ENCODE peak calls at places on chromosomes 7 and 10, in nine cellular contexts. N, B, K, C, P, Z, X, H and A are unnamed samples.

GRCh38 chr10:46106410-46107255 is 60.6 kb upstream of the MSMB start:
- DNase-seq in N (peak), B (peak), K (peak), C (peak), P (peak), Z (peak), X (peak), H (peak), A (peak)

GRCh38 chr7:147911224-147911623 is 679.3 kb upstream of the C7orf33 start:
- DNase-seq in N (no peak), B (no peak), K (no peak), C (no peak), P (no peak), Z (no peak), X (no peak), H (no peak), A (no peak)

GRCh38 chr10:128494665-128495064 is 368.4 kb upstream of the MKI67 start:
- DNase-seq in N (no peak), B (no peak), K (no peak), C (no peak), P (no peak), Z (no peak), X (no peak), H (no peak), A (no peak)

GRCh38 chr7:47937711-47938573 is 10.3 kb downstream of the PKD1L1 start:
- DNase-seq in N (no peak), B (no peak), K (no peak), C (no peak), P (no peak), Z (no peak), X (no peak), H (peak), A (no peak)

GRCh38 chr7:101093907-101094306 is 8.6 kb downstream of the TRIM56 start:
- DNase-seq in N (no peak), B (no peak), K (no peak), C (no peak), P (no peak), Z (no peak), X (no peak), H (no peak), A (no peak)

GRCh38 chr7:22849158-22849557 is 26.5 kb upstream of the TOMM7 start:
- DNase-seq in N (no peak), B (no peak), K (no peak), C (no peak), P (no peak), Z (no peak), X (no peak), H (no peak), A (no peak)

GRCh38 chr10:59470570-59470969 is 108.2 kb upstream of the FAM13C start:
- DNase-seq in N (no peak), B (no peak), K (peak), C (no peak), P (no peak), Z (no peak), X (no peak), H (no peak), A (no peak)

GRCh38 chr7:66837007-66837406 is 84.0 kb upstream of the TMEM248 start:
- DNase-seq in N (peak), B (peak), K (peak), C (no peak), P (no peak), Z (peak), X (no peak), H (peak), A (no peak)

GRCh38 chr10:75788394-75789205 is 357.2 kb downstream of the LRMDA start:
- DNase-seq in N (peak), B (no peak), K (no peak), C (peak), P (peak), Z (no peak), X (no peak), H (no peak), A (peak)

GRCh38 chr7:107579881-107580715 is at the start of gene BCAP29:
- DNase-seq in N (peak), B (peak), K (peak), C (peak), P (peak), Z (peak), X (peak), H (peak), A (peak)

GRCh38 chr10:8998751-8999150 is 944.3 kb downstream of the GATA3 start:
- DNase-seq in N (no peak), B (no peak), K (no peak), C (no peak), P (no peak), Z (no peak), X (no peak), H (no peak), A (no peak)

GRCh38 chr10:119942973-119943372 is 50.4 kb downstream of the SEC23IP start:
- DNase-seq in N (no peak), B (no peak), K (no peak), C (no peak), P (no peak), Z (no peak), X (no peak), H (no peak), A (no peak)

DNA sequence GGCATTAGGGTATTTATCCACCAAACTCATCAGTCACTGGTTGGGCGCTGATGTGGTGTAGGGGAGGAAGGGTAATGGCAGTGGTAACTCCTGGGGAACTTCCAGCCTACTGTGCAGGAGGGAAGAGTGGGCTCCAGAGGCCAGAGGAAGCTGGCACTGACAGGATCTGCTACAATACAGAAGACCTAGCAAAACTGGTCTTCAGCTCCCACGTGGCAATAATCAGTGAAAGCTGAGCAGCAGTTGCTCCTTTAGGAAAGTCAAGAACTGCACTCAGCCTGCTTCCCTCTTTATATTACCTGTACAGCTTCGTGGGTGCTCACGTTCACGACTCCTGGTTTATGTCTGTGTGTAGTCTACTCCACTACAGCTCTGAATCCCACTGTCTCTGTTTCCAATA is 17.2 kb upstream of the CAMK2G start:
- DNase-seq in N (no peak), B (no peak), K (no peak), C (no peak), P (no peak), Z (no peak), X (no peak), H (no peak), A (no peak)
- H3K27ac ChIP-seq in N (no peak), B (no peak), K (no peak), C (no peak), P (no peak), Z (no peak), X (no peak), H (no peak), A (no peak)

GRCh38 chr7:112006071-112006470 is 200.1 kb downstream of the DOCK4 start:
- DNase-seq in N (no peak), B (no peak), K (no peak), C (no peak), P (no peak), Z (no peak), X (no peak), H (no peak), A (no peak)
- H3K27ac ChIP-seq in N (no peak), B (no peak), K (no peak), C (peak), P (no peak), Z (no peak), X (no peak), H (no peak), A (no peak)

GRCh38 chr7:77799078-77799964 is 748 bp downstream of the PHTF2 start:
- DNase-seq in N (no peak), B (peak), K (peak), C (no peak), P (peak), Z (peak), X (peak), H (peak), A (peak)
- H3K27ac ChIP-seq in N (peak), B (peak), K (peak), C (peak), P (peak), Z (peak), X (peak), H (peak), A (peak)

DNA sequence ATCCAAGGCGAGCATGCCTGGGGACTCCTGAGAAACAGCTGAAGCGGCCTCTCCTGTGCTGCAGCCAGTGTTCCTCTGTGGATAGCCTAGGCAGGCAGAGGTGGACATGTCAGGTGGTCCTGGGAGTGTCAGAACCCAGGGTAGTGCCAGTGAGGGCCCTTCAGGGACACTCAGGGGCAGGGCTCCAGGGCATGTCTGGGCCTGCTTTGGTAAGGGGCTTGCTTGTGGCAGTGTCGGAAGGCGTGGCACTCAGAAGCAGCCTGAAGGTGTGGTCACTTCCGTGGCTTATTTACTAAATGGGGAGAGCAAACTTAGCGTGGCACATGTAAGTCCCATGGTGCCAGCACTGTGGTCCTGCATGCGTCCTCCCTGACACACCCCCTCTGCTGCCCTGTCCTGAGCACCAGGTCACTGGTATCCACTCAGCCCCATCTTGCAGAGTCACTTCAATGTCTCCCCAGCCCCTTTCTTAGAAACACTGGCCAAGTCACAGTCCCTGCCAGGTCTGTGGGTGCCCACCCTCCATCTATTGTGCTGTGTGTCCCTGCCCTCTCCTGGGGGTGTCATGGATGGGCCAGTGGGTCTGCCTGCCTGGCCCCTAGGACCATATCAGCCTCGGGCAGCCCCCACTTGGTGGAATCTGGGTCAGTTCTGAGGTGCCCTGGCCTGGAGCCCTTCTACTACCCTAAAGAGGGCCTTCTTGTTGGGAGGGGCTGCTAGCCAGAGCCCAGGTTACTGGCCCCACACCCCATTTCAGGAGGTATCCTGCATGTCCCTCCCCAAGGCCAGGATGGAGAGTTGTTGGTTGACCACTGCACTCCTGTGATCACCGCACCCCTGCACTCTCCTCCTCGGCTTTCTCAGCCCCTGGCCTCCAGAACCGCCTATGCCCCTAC is 6.4 kb downstream of the ZMIZ2 start:
- DNase-seq in N (no peak), B (no peak), K (no peak), C (no peak), P (no peak), Z (no peak), X (no peak), H (no peak), A (no peak)
- H3K27ac ChIP-seq in N (no peak), B (peak), K (peak), C (no peak), P (no peak), Z (no peak), X (peak), H (no peak), A (peak)

DNA sequence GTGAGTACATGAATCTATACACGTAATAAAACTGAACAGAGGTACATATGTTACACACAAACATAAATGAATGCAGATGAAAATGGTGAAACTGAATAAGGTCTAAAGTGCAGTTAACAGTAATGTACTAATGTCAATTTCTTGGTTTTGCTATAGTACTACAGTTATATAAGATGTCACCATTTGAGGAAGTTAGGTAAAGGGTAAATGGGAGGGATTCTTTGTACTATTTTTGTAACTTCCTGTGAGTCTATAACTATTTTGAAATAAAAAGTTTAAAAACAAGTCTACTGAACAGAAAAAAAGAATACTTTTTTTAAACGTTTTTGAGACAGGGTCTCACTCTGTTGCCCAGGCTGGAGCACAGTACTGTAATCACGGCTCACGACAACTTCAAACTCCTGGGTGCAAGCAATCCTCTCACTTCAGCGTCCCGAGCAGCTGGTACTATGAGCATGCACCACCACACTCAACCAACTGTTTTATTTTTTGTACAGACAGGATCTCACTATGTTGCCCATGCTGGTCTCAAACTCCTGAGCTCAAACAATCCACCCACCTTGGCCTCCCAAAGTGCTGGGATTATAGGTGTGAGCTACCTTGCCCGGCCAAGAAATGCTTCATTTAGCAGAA is 71.5 kb downstream of the WAPL start:
- DNase-seq in N (no peak), B (no peak), K (no peak), C (no peak), P (no peak), Z (no peak), X (no peak), H (no peak), A (no peak)
- H3K27ac ChIP-seq in N (peak), B (no peak), K (no peak), C (no peak), P (no peak), Z (no peak), X (no peak), H (no peak), A (no peak)

GRCh38 chr7:158865977-158866376 is 9.6 kb downstream of the DYNC2I1 start:
- DNase-seq in N (no peak), B (no peak), K (no peak), C (no peak), P (no peak), Z (no peak), X (no peak), H (no peak), A (no peak)

GRCh38 chr7:158865462-158865922 is 9.1 kb downstream of the DYNC2I1 start:
- DNase-seq in N (peak), B (no peak), K (no peak), C (no peak), P (no peak), Z (no peak), X (no peak), H (peak), A (no peak)

GRCh38 chr7:158864833-158865232 is 8.5 kb downstream of the DYNC2I1 start:
- DNase-seq in N (no peak), B (no peak), K (no peak), C (no peak), P (no peak), Z (no peak), X (no peak), H (no peak), A (no peak)

GRCh38 chr7:158863611-158864506 is 7.5 kb downstream of the DYNC2I1 start:
- DNase-seq in N (peak), B (peak), K (no peak), C (peak), P (peak), Z (peak), X (peak), H (peak), A (peak)

GRCh38 chr7:158864507-158864820 is 8.1 kb downstream of the DYNC2I1 start:
- DNase-seq in N (no peak), B (no peak), K (no peak), C (no peak), P (no peak), Z (no peak), X (no peak), H (no peak), A (no peak)
- H3K27ac ChIP-seq in N (peak), B (peak), K (no peak), C (peak), P (peak), Z (no peak), X (peak), H (peak), A (peak)

GRCh38 chr10:125132331-125132730 is 28.0 kb downstream of the CTBP2 start:
- DNase-seq in N (no peak), B (no peak), K (no peak), C (no peak), P (no peak), Z (no peak), X (no peak), H (no peak), A (no peak)
- H3K27ac ChIP-seq in N (no peak), B (no peak), K (no peak), C (no peak), P (no peak), Z (no peak), X (no peak), H (no peak), A (no peak)

GRCh38 chr10:6593140-6593740 is 13.2 kb upstream of the PRKCQ start:
- DNase-seq in N (no peak), B (no peak), K (no peak), C (no peak), P (no peak), Z (no peak), X (no peak), H (no peak), A (no peak)
- H3K27ac ChIP-seq in N (no peak), B (no peak), K (no peak), C (peak), P (no peak), Z (no peak), X (no peak), H (no peak), A (no peak)